ENCODE peak calls at places on chromosomes 3 and 15, in four cellular contexts. Q is HepG2, Z is GM12878, U is H1. B is an unnamed sample.

GRCh38 chr3:148957586-148957985 is 33.8 kb upstream of the GYG1 start:
- DNase-seq in U (peak; percentile 59), Z (no peak), Q (peak; percentile 37), B (peak; percentile 24)

GRCh38 chr3:8619548-8619947 is 25.1 kb downstream of the SSUH2 start:
- DNase-seq in U (no peak), Z (no peak), Q (no peak), B (no peak)

GRCh38 chr3:181689546-181689945 is 22.2 kb upstream of the SOX2 start:
- DNase-seq in U (no peak), Q (no peak), Z (no peak), B (no peak)

GRCh38 chr3:170149016-170149415 is 32.5 kb downstream of the PHC3 start:
- DNase-seq in Z (no peak), U (no peak), Q (no peak), B (no peak)

GRCh38 chr3:97901327-97902295 is 70.6 kb downstream of the RIOX2 start:
- DNase-seq in U (no peak), Q (peak; percentile 32), Z (no peak), B (no peak)

GRCh38 chr15:78909791-78910228 is 35.0 kb downstream of the CTSH start:
- DNase-seq in Z (peak; percentile 26), Q (peak; percentile 42), U (peak; percentile 79), B (peak; percentile 60)

GRCh38 chr15:52259503-52259902 is 36.1 kb downstream of the MYO5C start:
- DNase-seq in Z (no peak), Q (no peak), U (no peak), B (no peak)

GRCh38 chr3:99706410-99706809 is 68.0 kb downstream of the COL8A1 start:
- DNase-seq in Z (no peak), U (no peak), Q (no peak), B (no peak)

GRCh38 chr3:192831111-192831644 is 86.5 kb downstream of the MB21D2 start:
- DNase-seq in Q (no peak), Z (no peak), U (no peak), B (no peak)

DNA sequence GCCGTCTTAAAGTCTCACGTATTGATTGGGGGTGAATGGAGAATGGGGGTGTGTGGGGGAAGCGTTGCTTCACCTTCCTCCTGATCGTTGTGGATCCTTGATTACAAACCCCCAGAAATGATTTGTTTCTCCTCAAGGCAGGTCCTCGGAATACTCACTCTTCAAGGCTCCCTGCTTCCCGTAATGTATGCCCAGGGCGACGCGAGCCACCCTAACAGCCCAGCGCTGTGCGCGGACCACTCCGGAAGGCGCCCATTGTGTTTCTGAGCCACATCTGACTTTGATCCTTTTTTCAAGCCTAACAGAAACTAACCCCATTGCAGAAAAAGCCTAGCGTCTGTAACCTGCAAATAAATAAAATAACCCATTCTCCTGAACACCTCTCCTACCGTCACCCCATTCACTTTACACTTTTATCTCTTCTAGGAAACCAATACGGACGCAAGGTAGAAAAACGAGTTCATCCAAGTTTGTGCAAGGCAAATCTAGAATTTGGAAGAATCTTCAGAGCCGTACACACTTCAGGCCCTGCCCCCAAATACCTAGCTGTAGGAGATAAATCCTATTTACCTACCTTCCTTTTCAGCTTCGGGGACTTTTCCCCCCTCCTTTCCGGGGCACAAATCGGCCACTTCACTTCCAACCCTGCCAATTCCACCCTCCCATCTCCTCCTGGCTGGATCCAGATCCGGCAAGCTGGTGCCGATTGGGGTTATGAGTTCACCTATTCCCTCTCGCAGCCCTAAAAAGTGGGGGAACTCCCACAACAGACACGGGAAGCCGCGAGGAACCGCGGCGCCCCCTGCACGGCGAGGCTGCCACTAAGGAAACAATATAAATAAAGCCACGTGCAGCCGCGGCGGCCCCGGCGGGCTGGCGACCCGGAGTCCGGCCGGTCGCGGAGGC is 1.1 kb downstream of the PRTG start:
- DNase-seq in U (peak; percentile 60), Q (peak; percentile 10), Z (no peak), B (no peak)
- TF ChIP-seq EZH2 in U (peak; percentile 89), Q (no peak), Z (no peak), B (peak; percentile 46)

DNA sequence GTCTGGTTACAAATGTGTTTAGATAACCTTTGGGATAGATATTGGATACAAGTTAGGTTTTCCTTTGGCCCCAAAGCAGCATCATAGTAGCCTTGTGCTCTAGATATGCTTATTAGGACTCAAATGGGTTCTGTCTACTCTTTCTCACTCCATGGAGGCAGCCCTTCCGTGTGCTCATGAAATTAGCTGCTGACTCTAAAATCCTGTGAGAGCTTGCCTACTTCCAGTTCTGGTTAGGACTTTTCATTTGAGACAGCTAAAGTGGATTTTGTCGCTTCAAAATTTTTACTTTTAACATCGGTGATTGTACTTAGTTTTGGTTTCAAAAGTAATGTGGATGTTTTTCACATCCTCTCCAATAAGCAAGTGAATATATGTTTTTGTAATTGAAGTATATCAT is 1.6 kb downstream of the CDV3 start:
- DNase-seq in U (no peak), Q (no peak), Z (peak; percentile 30), B (no peak)
- H4K20me1 ChIP-seq in U (peaks cover 12% of the 10 kb centered on the region), Q (peaks cover 45% of the 10 kb centered on the region), Z (peaks cover 4% of the 10 kb centered on the region), B (peaks cover 29% of the 10 kb centered on the region)

GRCh38 chr3:106822204-106822603 is 555.0 kb upstream of the CCDC54 start:
- DNase-seq in Z (no peak), Q (no peak), U (no peak), B (no peak)

GRCh38 chr3:106819445-106819844 is 557.8 kb upstream of the CCDC54 start:
- DNase-seq in Z (no peak), Q (no peak), U (no peak), B (no peak)

GRCh38 chr3:106823706-106824105 is 553.5 kb upstream of the CCDC54 start:
- DNase-seq in U (no peak), Z (no peak), Q (no peak), B (no peak)

GRCh38 chr3:106821801-106822200 is 555.4 kb upstream of the CCDC54 start:
- DNase-seq in Q (no peak), Z (no peak), U (no peak), B (no peak)

DNA sequence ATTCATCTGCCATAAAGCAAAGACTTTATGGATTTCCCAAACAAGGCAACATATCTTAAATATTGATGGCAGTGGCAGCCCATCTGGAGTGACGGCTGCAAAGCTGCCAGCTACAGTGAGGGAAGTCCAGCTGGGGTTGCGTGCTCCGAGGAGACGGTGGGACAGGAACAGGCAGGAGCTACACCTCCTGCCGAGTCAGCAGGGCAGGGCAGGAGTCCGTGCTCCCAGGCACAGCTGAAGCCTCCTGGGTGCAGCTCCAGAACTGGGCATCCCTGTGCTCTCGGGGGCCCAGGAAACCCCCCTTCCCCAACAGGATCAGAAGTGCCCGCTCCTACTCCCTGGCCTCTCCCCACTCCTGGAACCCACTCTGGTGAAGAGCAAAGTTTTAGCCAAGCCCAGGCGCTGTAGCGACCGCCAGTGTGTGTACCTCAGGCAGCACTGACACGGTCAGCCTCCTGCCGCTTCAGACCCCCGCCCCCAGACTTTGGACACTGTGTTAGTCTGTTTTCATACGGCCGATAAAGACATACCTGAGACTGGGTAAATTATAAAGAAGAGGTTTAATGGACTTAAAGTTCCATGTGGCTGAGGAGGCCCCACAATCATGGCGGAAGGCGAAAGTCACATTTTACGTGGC is 556.4 kb upstream of the CCDC54 start:
- DNase-seq in U (no peak), Z (no peak), Q (no peak), B (no peak)
- TF ChIP-seq HDAC2 in U (no peak), Z (no peak), Q (no peak), B (no peak)

GRCh38 chr15:98547741-98548166 is 100.6 kb upstream of the IGF1R start:
- DNase-seq in Z (no peak), Q (no peak), U (peak; percentile 58), B (no peak)
- TF ChIP-seq EZH2 in Z (no peak), Q (no peak), U (peak; percentile 28), B (no peak)

GRCh38 chr3:12629560-12629959 is 34.4 kb downstream of the RAF1 start:
- DNase-seq in Z (no peak), Q (no peak), U (no peak), B (no peak)

GRCh38 chr3:12632523-12632922 is 31.4 kb downstream of the RAF1 start:
- DNase-seq in Q (no peak), Z (no peak), U (no peak), B (no peak)

GRCh38 chr3:12628813-12629212 is 35.1 kb downstream of the RAF1 start:
- DNase-seq in Q (no peak), Z (no peak), U (no peak), B (no peak)

GRCh38 chr3:12633108-12633507 is 30.8 kb downstream of the RAF1 start:
- DNase-seq in Q (no peak), U (no peak), Z (no peak), B (no peak)

DNA sequence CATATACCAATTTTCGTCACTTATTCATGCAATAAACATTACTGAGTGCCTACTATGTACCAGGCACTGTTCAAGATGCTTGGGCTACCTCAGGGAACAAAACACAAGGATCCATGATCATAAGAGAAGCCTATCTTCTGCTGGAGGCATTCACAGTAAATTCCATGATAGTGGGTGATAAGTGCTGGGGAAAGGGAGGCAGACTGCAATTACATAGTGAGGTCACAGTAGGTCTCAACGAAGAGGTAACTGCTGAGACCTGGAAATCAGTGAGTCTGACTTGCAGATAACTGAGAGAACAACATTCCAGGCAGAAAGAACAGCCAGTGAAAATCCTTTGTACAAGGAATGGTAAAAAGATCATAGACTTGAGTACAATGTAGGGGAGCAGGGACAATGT is 33.6 kb downstream of the RAF1 start:
- DNase-seq in Z (no peak), Q (no peak), U (no peak), B (no peak)
- H4K20me1 ChIP-seq in Z (no peaks in the 10 kb centered on the region), Q (peaks cover 43% of the 10 kb centered on the region), U (peaks cover 15% of the 10 kb centered on the region), B (peaks cover 21% of the 10 kb centered on the region)

GRCh38 chr15:75232826-75233503 is 25.2 kb upstream of the GOLGA6C start:
- DNase-seq in U (no peak), Q (no peak), Z (no peak), B (no peak)

GRCh38 chr15:75231836-75232235 is 26.3 kb upstream of the GOLGA6C start:
- DNase-seq in Z (no peak), U (no peak), Q (no peak), B (no peak)

GRCh38 chr15:75233504-75234190 is 24.5 kb upstream of the GOLGA6C start:
- DNase-seq in U (no peak), Q (no peak), Z (no peak), B (no peak)

GRCh38 chr15:75230524-75231371 is 27.4 kb upstream of the GOLGA6C start:
- DNase-seq in Z (no peak), Q (no peak), U (no peak), B (no peak)

DNA sequence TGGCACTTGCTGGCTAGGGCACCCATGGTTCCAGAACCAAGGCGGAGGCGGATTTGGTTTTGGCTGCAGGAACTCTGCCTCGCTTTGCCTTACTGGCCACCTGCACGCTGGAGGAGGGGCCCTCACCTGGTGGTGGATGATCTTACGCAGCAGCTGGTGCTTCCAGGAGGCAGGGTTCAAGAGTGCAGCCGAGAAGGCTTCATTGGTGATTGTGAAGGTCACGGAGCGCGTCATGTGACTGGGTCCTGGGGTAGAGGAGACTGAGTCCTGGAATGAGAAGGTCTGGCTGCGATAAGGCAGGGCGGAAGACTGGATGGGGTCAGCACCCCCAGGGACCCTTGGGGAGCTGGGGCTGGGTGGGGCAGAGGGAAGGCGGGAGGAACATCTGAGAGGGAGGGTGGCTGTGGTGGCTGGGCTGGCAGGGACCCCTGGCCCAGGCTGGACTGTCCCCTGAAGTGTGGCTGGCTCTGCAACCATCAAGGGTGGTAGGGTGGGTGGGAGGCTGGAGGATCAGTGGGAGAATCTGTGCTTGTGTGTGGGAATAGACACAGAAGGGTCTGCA is 25.8 kb upstream of the GOLGA6C start:
- DNase-seq in U (no peak), Q (no peak), Z (no peak), B (no peak)
- TF ChIP-seq HDAC2 in U (no peak), Q (no peak), Z (no peak), B (no peak)

GRCh38 chr15:88258021-88258641 is 1.6 kb upstream of the NTRK3 start:
- DNase-seq in Q (peak; percentile 8), Z (no peak), U (peak; percentile 89), B (peak; percentile 44)
- TF ChIP-seq EZH2 in Q (no peak), Z (no peak), U (no peak), B (no peak)